ENCODE peak calls at places on chromosomes 7 and 10, in seven cellular contexts. D is sigmoid colon, E is A673, O is HepG2, S is heart right ventricle, Q is left lung, N is endodermal cell. J is an unnamed sample.

GRCh38 chr7:134632052-134632451 is 14.6 kb upstream of the BPGM start:
- DNase-seq in D (no peak), E (no peak), O (no peak), S (no peak), Q (no peak), N (no peak), J (no peak)

GRCh38 chr7:33534830-33535229 is 370.5 kb upstream of the BMPER start:
- DNase-seq in D (no peak), E (no peak), O (no peak), S (no peak), Q (no peak), N (peak; percentile 48), J (no peak)

GRCh38 chr7:130986271-130986690 is 252.3 kb upstream of the KLF14 start:
- DNase-seq in D (no peak), E (no peak), O (no peak), S (peak; percentile 33), Q (no peak), N (no peak), J (no peak)

GRCh38 chr7:12524794-12525386 is 45.6 kb upstream of the SCIN start:
- DNase-seq in D (no peak), E (peak; percentile 65), O (peak; percentile 33), S (no peak), Q (no peak), N (no peak), J (no peak)

GRCh38 chr7:9876053-9876452 is 1097.6 kb upstream of the PHF14 start:
- DNase-seq in D (no peak), E (no peak), O (no peak), S (no peak), Q (no peak), N (no peak), J (no peak)

GRCh38 chr7:46775776-46776175 is 806.1 kb downstream of the TNS3 start:
- DNase-seq in D (no peak), E (no peak), O (no peak), S (no peak), Q (no peak), N (no peak), J (no peak)

GRCh38 chr7:155007947-155008346 is 5.0 kb upstream of the PAXIP1 start:
- DNase-seq in D (no peak), E (peak; percentile 82), O (peak; percentile 56), S (no peak), Q (no peak), N (peak; percentile 81), J (no peak)

GRCh38 chr10:86613905-86614304 is 40.4 kb upstream of the OPN4 start:
- DNase-seq in D (no peak), E (no peak), O (no peak), S (no peak), Q (no peak), N (no peak), J (no peak)

GRCh38 chr10:76150886-76151288 is 719.5 kb downstream of the LRMDA start:
- DNase-seq in D (peak; percentile 62), E (no peak), O (peak; percentile 65), S (no peak), Q (no peak), N (peak; percentile 48), J (no peak)

GRCh38 chr7:29885626-29886025 is 79.3 kb downstream of the WIPF3 start:
- DNase-seq in D (no peak), E (no peak), O (no peak), S (no peak), Q (no peak), N (no peak), J (no peak)

GRCh38 chr10:59387951-59388431 is 25.6 kb upstream of the FAM13C start:
- DNase-seq in D (no peak), E (no peak), O (no peak), S (no peak), Q (no peak), N (no peak), J (no peak)

GRCh38 chr7:17530249-17530648 is 231.8 kb downstream of the AHR start:
- DNase-seq in D (no peak), E (peak; percentile 36), O (no peak), S (no peak), Q (no peak), N (no peak), J (no peak)

GRCh38 chr7:17528636-17529035 is 230.2 kb downstream of the AHR start:
- DNase-seq in D (no peak), E (no peak), O (no peak), S (no peak), Q (no peak), N (no peak), J (no peak)

GRCh38 chr7:17534348-17534747 is 235.9 kb downstream of the AHR start:
- DNase-seq in D (no peak), E (no peak), O (no peak), S (no peak), Q (no peak), N (no peak), J (no peak)

GRCh38 chr7:17532861-17533404 is 234.5 kb downstream of the AHR start:
- DNase-seq in D (no peak), E (no peak), O (no peak), S (no peak), Q (no peak), N (no peak), J (no peak)

DNA sequence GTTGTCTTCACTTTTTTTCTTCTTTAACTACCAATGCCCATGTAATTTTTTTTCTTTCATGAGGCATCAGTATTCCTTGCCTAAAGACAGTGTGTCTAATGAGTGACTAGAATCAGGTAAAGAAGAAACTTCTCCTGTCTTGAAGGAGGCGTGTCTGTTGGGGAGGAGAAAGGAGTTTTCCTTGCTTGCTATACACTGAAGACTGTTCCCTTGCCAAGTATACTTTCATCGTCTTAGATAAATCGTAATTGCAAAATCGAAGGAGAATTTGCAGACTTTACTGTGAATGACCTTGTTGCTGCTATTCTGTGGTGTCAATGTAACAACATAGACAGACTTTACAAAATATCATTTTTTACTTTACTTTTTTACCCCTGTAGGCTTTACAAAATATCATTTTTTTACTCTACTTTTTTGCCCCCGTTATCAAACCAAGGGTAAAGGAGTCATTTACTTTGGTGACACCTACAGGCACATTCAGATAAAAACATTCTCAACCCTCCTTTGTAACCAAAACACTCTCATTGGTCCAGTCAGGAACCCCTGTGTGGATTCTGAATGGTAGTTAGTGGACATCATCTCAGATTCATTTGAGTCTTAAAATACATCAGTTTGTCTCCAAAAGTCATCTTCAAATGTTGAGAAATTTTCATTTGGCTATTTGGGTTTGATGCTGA is 232.4 kb downstream of the AHR start:
- DNase-seq in D (no peak), E (peak; percentile 54), O (peak; percentile 21), S (no peak), Q (no peak), N (no peak), J (no peak)
- H3K27ac ChIP-seq in D (no peak overlapping the region), E (no peak overlapping the region), O (no peak overlapping the region), S (no peak overlapping the region), Q (no peak overlapping the region), N (no peak overlapping the region), J (no peak overlapping the region)

GRCh38 chr10:113042961-113043360 is 92.9 kb downstream of the TCF7L2 start:
- DNase-seq in D (no peak), E (no peak), O (no peak), S (no peak), Q (no peak), N (no peak), J (no peak)
- H3K4me3 ChIP-seq in D (no peak overlapping the region), E (no peak overlapping the region), O (no peak overlapping the region), S (no peak overlapping the region), Q (no peak overlapping the region), N (no peak overlapping the region), J (no peak overlapping the region)

GRCh38 chr7:57384380-57384779 is 65.6 kb upstream of the ZNF716 start:
- DNase-seq in D (no peak), E (no peak), O (no peak), S (no peak), Q (no peak), N (no peak), J (no peak)

GRCh38 chr7:57385668-57386067 is 64.3 kb upstream of the ZNF716 start:
- DNase-seq in D (no peak), E (no peak), O (no peak), S (no peak), Q (no peak), N (no peak), J (no peak)

DNA sequence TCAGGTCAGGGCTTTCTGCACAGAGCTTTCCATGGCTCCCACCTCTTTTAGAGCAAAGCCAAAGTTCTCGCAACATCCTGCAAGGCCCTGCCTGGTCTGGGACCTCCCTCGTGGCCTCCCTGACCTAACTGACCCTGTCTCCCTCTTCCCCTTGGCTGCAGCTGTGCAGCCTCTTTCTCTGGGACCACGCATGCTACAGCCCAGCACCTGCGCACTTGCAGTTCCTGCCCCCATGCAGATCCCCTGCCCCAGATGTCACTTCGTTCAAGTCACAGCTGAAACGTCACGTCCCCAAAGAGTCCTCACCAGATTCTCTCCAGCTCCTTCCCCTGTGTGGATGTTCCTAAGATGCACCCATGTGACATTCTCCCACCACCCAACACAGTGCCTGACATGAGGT is 61.2 kb upstream of the ZNF716 start:
- DNase-seq in D (no peak), E (no peak), O (no peak), S (no peak), Q (no peak), N (no peak), J (no peak)
- H3K9me3 ChIP-seq in D (peaks cover 18% of the 10 kb centered on the region), E (peaks cover 30% of the 10 kb centered on the region), O (peaks cover 86% of the 10 kb centered on the region), S (no peaks in the 10 kb centered on the region), Q (no peaks in the 10 kb centered on the region), N (peaks cover 76% of the 10 kb centered on the region), J (no peaks in the 10 kb centered on the region)

DNA sequence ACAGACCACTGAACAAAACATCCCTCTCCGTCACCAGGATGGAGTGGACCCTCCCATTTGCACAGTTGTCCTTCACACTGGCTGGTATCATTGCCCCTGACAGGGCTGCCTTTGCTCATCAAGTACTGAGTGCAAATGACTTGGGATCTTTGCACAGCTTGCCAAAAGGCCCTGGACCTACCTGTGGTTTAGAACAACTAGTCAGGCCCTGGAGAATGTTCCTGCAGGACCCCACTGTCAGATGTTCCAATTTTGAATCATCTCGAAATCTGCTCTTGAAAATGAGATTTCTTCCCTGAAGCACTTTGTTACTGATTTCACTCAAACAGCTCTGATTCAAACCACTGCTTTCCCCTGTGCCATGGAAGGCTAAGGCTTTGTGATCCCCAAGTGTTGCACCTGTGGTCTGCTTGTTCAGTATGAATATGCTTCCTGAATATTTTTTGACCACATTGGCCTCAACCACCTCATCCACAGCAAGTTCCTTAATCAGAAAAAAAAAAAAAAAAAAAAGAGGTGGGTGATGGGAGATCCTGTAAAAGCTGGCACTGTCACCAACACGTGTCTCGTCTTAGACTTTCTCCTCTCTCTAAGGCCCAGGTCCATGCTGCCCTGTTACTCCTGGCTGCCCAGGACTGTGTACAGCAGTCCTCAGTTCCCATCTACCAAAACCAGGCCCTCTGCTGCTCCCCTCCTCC is 2.7 kb upstream of the AOAH start:
- DNase-seq in D (no peak), E (no peak), O (no peak), S (no peak), Q (no peak), N (no peak), J (no peak)
- H3K27ac ChIP-seq in D (no peak overlapping the region), E (no peak overlapping the region), O (no peak overlapping the region), S (no peak overlapping the region), Q (peak overlapping the region; percentile 87), N (no peak overlapping the region), J (no peak overlapping the region)

GRCh38 chr10:97886264-97886663 is 36.6 kb downstream of the GOLGA7B start:
- DNase-seq in D (no peak), E (no peak), O (no peak), S (no peak), Q (no peak), N (no peak), J (no peak)
- H3K4me3 ChIP-seq in D (no peak overlapping the region), E (no peak overlapping the region), O (no peak overlapping the region), S (no peak overlapping the region), Q (no peak overlapping the region), N (no peak overlapping the region), J (no peak overlapping the region)

J was measured in thoracic aorta.